ENCODE peak calls at places on chromosomes 4 and X, in six cellular contexts. T is cardiac muscle cell, U is fibroblast of pulmonary artery, O is brain microvascular endothelial cell, D is cardiac fibroblast, M is astrocyte of the spinal cord. E is an unnamed sample.

GRCh38 chrX:74300869-74301268 is 3.1 kb upstream of the ZCCHC13 start:
- DNase-seq in D (no peak), O (no peak), M (no peak), T (no peak), U (no peak), E (no peak)

GRCh38 chr4:148239406-148239805 is 202.8 kb downstream of the NR3C2 start:
- DNase-seq in D (no peak), M (no peak), U (no peak), T (peak; percentile 13), O (no peak), E (no peak)

GRCh38 chr4:84647307-84647884 is 64.5 kb downstream of the CDS1 start:
- DNase-seq in O (no peak), M (peak; percentile 8), T (no peak), D (peak; percentile 31), U (no peak), E (no peak)

GRCh38 chr4:68152411-68152810 is 22.7 kb upstream of the TMPRSS11F start:
- DNase-seq in O (no peak), M (peak; percentile 28), T (no peak), U (peak; percentile 69), D (peak; percentile 12), E (no peak)

GRCh38 chr4:3936184-3936583 is 170.0 kb downstream of the ADRA2C start:
- DNase-seq in U (no peak), O (no peak), T (no peak), M (no peak), D (no peak), E (no peak)

GRCh38 chrX:150664290-150664689 is 28.9 kb upstream of the MTMR1 start:
- DNase-seq in T (peak; percentile 2), D (peak; percentile 11), O (no peak), M (no peak), U (no peak), E (no peak)

GRCh38 chrX:11533211-11533651 is 132.5 kb downstream of the ARHGAP6 start:
- DNase-seq in D (peak; percentile 85), M (peak; percentile 88), O (no peak), U (peak; percentile 85), T (peak; percentile 71), E (peak; percentile 72)

GRCh38 chr4:101019313-101019712 is 328.0 kb downstream of the PPP3CA start:
- DNase-seq in T (no peak), D (no peak), U (no peak), O (no peak), M (no peak), E (no peak)

GRCh38 chr4:75194180-75194579 is 261.3 kb downstream of the PARM1 start:
- DNase-seq in T (no peak), D (no peak), M (no peak), U (no peak), O (no peak), E (no peak)
- TF ChIP-seq CTCF in T (no peak), D (no peak), M (no peak), U (no peak), O (no peak), E (no peak)

DNA sequence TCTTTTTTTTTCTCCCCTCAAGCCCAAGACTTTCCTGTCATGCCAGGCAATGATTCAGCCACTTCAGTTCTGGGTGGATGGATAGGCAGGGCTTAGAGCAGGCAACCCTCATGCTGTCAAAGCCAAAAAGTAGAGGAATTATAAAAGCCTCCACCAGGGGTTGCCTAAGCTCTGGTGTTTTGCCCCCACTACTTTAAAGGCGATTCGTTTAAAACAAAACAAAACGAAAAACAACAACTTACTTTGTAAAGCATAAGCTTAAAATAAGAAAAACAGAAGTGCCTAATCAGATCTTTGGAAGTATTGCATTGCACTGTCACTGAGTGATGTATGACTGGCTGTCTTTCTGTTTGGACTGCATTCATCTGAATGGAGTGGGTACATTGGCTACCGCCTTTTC is 5.3 kb upstream of the IDS start:
- DNase-seq in O (no peak), T (no peak), U (peak; percentile 21), D (peak; percentile 33), M (no peak), E (no peak)
- TF ChIP-seq CTCF in O (peak; percentile 40), T (peak; percentile 11), U (peak; percentile 14), D (peak; percentile 28), M (no peak), E (peak; percentile 52)

GRCh38 chrX:123450217-123450616 is 266.1 kb downstream of the GRIA3 start:
- DNase-seq in M (no peak), O (no peak), T (peak; percentile 8), U (peak; percentile 16), D (peak; percentile 3), E (no peak)
- TF ChIP-seq CTCF in M (peak; percentile 52), O (peak; percentile 44), T (peak; percentile 41), U (peak; percentile 47), D (peak; percentile 37), E (peak; percentile 71)

DNA sequence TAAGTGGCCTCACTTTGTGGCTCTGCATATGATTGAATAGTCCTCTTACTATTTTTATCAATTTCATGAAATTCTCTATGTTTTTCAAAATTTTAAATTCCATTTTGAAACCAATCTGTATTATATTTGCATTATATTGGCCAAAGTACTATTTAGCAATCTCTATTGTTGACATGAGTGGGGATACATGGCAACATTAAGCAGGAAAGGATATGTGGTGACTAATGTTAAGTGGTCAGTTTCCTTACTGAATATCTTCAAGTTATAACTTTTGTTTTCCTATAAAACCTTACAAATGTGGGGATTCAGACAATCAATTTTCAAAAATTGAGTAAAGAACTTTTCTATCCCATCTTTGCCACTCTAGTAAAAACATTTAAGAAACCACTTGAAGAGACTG is 10.2 kb downstream of the BBS7 start:
- DNase-seq in D (peak; percentile 10), T (no peak), U (peak; percentile 50), O (no peak), M (no peak), E (no peak)
- TF ChIP-seq CTCF in D (no peak), T (no peak), U (no peak), O (no peak), M (no peak), E (no peak)

GRCh38 chr4:63563288-63564014 is 845.8 kb downstream of the TECRL start:
- DNase-seq in U (no peak), T (peak; percentile 23), M (no peak), O (no peak), D (no peak), E (no peak)
- TF ChIP-seq CTCF in U (no peak), T (no peak), M (no peak), O (no peak), D (no peak), E (no peak)

GRCh38 chr4:44760142-44760898 is 34.0 kb upstream of the GNPDA2 start:
- DNase-seq in D (peak; percentile 57), M (peak; percentile 64), O (peak; percentile 7), T (peak; percentile 59), U (peak; percentile 61), E (peak; percentile 48)
- TF ChIP-seq CTCF in D (peak; percentile 39), M (peak; percentile 49), O (peak; percentile 32), T (peak; percentile 49), U (peak; percentile 49), E (peak; percentile 83)

GRCh38 chr4:17512973-17513665 is 1.2 kb upstream of the QDPR start:
- DNase-seq in U (no peak), D (no peak), M (no peak), O (no peak), T (no peak), E (no peak)

GRCh38 chr4:17511041-17511949 is 595 bp downstream of the QDPR start:
- DNase-seq in O (peak; percentile 38), M (peak; percentile 38), D (peak; percentile 53), U (peak; percentile 52), T (peak; percentile 71), E (peak; percentile 53)

GRCh38 chr4:17510582-17510981 is 1.3 kb downstream of the QDPR start:
- DNase-seq in U (no peak), M (no peak), D (no peak), O (no peak), T (no peak), E (no peak)

GRCh38 chr4:17514865-17515264 is at the start of gene CLRN2:
- DNase-seq in O (no peak), U (no peak), T (no peak), D (no peak), M (no peak), E (no peak)

DNA sequence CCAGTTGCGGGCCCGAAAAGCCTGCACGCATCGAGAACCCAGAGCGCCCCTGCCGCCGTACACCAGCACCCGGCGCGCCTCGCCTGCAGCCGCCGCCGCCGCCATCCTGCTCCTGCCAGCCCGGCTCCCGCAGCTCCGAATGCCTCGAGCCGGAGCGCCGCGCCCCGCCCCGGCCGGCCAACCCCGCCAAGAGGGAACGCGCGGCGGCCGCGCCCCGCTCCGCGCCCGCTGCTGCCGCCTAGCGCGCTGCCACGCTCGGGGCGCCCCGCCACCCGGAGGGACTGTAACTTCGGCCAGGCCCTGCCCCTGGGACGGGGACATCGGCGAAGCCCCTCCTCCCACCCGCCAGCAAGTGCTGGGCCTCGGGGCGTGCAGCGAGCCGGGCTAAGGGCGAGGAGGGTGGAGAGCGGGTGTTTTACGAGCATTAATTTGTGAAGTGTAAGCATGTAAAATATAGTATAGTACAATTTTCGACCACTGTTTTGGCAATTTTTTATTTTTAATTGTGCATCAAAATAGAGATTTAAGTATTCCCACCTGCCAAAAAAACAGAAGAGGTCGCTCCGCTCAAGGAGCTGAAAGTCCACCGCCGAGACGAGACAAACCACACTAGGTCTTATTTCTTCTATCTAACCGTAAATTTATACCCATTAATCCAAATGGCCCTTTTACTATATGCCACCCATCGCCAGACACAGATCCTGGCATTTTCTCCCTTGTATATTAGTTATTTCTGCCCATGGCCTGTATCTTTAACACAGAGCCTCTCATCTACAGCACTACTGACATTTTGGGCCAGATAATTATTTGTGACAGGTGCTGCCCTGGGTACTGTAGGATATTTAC is at the start of gene QDPR:
- DNase-seq in O (peak; percentile 31), M (peak; percentile 69), U (peak; percentile 63), D (peak; percentile 74), T (peak; percentile 95), E (peak; percentile 61)
- TF ChIP-seq CTCF in O (peak; percentile 27), M (peak; percentile 28), U (peak; percentile 6), D (no peak), T (peak; percentile 21), E (peak; percentile 51)

DNA sequence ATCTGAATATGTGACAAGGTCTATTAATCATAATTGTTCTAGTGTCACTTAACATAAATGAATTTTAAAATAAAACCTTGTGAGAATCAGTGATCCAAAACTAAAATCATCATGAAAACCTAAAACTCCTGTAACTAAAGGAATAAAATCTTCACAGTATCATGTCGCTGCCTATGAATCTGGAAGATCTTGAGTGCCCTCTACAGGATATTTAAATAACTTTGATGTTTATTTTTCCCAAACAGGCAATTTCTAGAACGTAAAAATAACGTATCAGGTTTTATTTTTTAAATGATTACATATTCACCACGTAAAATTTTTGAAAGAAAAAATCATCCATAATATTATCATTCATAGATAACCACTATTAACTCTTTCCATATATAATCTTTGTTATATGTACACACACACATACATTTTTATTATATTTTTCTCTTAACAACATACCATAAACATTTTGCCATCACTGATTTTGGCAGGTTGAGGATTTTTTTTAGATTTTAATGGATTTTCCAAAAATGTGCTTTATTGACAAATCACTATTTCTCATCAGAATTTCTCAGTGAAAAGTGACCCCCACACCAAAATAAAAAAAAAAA is 79.6 kb downstream of the COMMD8 start:
- DNase-seq in T (peak; percentile 46), O (no peak), U (peak; percentile 64), M (peak; percentile 55), D (peak; percentile 54), E (peak; percentile 40)
- TF ChIP-seq CTCF in T (peak; percentile 44), O (peak; percentile 33), U (peak; percentile 51), M (peak; percentile 30), D (peak; percentile 28), E (peak; percentile 85)

GRCh38 chr4:123776267-123776666 is 379.7 kb downstream of the SPRY1 start:
- DNase-seq in D (no peak), O (no peak), U (no peak), T (no peak), M (no peak), E (no peak)
- TF ChIP-seq CTCF in D (no peak), O (no peak), U (no peak), T (no peak), M (no peak), E (no peak)

E was measured in HFFc6.